ENCODE peak calls at places on chromosomes 6 and 20, in ten cellular contexts. W is tibial nerve, U is stomach, Y is A549, B is ovary, F is transverse colon, T is HepG2, M is SK-N-SH, G is K562, I is esophagus muscularis mucosa. Z is an unnamed sample. For H3K4me1, the result is how much of the 10 kb centered on the place peaks cover.

GRCh38 chr6:166032366-166033171 is 135.1 kb downstream of the TBXT start:
- DNase-seq in W (no peak), U (no peak), Y (peak), B (no peak), F (peak), T (no peak), M (peak), G (no peak), I (no peak), Z (peak)

GRCh38 chr20:62874745-62875344 is 13.2 kb upstream of the TCFL5 start:
- DNase-seq in W (no peak), U (no peak), Y (no peak), B (no peak), F (no peak), T (peak), M (peak), G (no peak), I (no peak), Z (no peak)

GRCh38 chr6:41732601-41733348 is 2.6 kb downstream of the TFEB start:
- DNase-seq in W (no peak), U (peak), Y (no peak), B (peak), F (peak), T (no peak), M (no peak), G (no peak), I (no peak), Z (no peak)

GRCh38 chr6:163356324-163356723 is 58.2 kb upstream of the QKI start:
- DNase-seq in W (no peak), U (no peak), Y (no peak), B (no peak), F (no peak), T (no peak), M (peak), G (peak), I (no peak), Z (peak)

GRCh38 chr6:37262446-37263026 is 4.6 kb upstream of the TMEM217 start:
- DNase-seq in W (no peak), U (no peak), Y (no peak), B (no peak), F (no peak), T (no peak), M (no peak), G (no peak), I (no peak), Z (no peak)

GRCh38 chr6:4478098-4478497 is 298.1 kb upstream of the CDYL start:
- DNase-seq in W (no peak), U (no peak), Y (no peak), B (no peak), F (no peak), T (no peak), M (no peak), G (no peak), I (no peak), Z (no peak)

GRCh38 chr6:70857387-70858077 is 99.3 kb downstream of the B3GAT2 start:
- DNase-seq in W (no peak), U (no peak), Y (no peak), B (no peak), F (no peak), T (no peak), M (no peak), G (no peak), I (no peak), Z (no peak)

GRCh38 chr6:33497157-33497556 is 42.8 kb downstream of the ZBTB9 start:
- DNase-seq in W (no peak), U (no peak), Y (no peak), B (no peak), F (no peak), T (no peak), M (no peak), G (no peak), I (no peak), Z (no peak)

GRCh38 chr6:108800510-108800909 is 47.7 kb upstream of the ARMC2 start:
- DNase-seq in W (no peak), U (no peak), Y (no peak), B (no peak), F (no peak), T (no peak), M (no peak), G (no peak), I (no peak), Z (no peak)

GRCh38 chr6:167336818-167337217 is 11.9 kb downstream of the TTLL2 start:
- DNase-seq in W (no peak), U (no peak), Y (no peak), B (no peak), F (no peak), T (no peak), M (no peak), G (no peak), I (no peak), Z (no peak)

GRCh38 chr6:42727084-42727601 is 4.7 kb upstream of the PRPH2 start:
- DNase-seq in W (peak), U (peak), Y (no peak), B (peak), F (no peak), T (no peak), M (no peak), G (no peak), I (no peak), Z (peak)

GRCh38 chr6:135270676-135271536 is 89.8 kb downstream of the MYB start:
- DNase-seq in W (no peak), U (peak), Y (no peak), B (no peak), F (peak), T (no peak), M (no peak), G (no peak), I (no peak), Z (no peak)

GRCh38 chr6:37759221-37760154 is 60.0 kb upstream of the ZFAND3 start:
- DNase-seq in W (no peak), U (no peak), Y (no peak), B (no peak), F (no peak), T (peak), M (no peak), G (no peak), I (no peak), Z (no peak)

GRCh38 chr20:60035-60918 is 27.2 kb upstream of the DEFB125 start:
- DNase-seq in W (no peak), U (no peak), Y (no peak), B (no peak), F (no peak), T (no peak), M (no peak), G (no peak), I (no peak), Z (no peak)

GRCh38 chr20:48003021-48003420 is 217.7 kb upstream of the SULF2 start:
- DNase-seq in W (no peak), U (no peak), Y (no peak), B (no peak), F (no peak), T (no peak), M (no peak), G (no peak), I (no peak), Z (no peak)
- H3K4me1 ChIP-seq in W (under half), U (under half), Y (under half), B (under half), F (under half), T (under half), M (under half), G (under half), I (under half), Z (under half)

DNA sequence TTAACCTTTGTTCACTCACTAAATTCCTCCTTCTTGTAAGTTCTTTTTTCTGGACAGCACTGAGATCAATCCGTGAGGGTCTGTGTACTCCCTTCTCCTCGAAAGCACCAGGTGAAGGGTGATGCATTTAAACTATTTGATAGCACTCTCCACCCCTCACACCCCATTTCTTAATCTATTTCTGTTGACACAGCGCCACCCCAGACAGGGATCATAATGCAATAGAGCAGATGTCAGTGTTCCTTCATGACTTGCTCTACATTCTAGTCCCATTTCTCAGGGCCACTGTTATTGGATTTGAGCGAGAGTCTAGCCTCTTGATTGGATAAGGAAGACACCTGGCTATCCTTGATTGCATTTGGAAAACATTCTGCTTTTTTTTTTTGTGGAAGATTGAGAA is 46.3 kb downstream of the PPP1R14C start:
- DNase-seq in W (no peak), U (no peak), Y (no peak), B (no peak), F (peak), T (no peak), M (no peak), G (no peak), I (no peak), Z (no peak)
- TF ChIP-seq EP300 in W (no peak), U (no peak), Y (no peak), B (no peak), F (no peak), T (no peak), M (no peak), G (no peak), I (no peak), Z (no peak)

DNA sequence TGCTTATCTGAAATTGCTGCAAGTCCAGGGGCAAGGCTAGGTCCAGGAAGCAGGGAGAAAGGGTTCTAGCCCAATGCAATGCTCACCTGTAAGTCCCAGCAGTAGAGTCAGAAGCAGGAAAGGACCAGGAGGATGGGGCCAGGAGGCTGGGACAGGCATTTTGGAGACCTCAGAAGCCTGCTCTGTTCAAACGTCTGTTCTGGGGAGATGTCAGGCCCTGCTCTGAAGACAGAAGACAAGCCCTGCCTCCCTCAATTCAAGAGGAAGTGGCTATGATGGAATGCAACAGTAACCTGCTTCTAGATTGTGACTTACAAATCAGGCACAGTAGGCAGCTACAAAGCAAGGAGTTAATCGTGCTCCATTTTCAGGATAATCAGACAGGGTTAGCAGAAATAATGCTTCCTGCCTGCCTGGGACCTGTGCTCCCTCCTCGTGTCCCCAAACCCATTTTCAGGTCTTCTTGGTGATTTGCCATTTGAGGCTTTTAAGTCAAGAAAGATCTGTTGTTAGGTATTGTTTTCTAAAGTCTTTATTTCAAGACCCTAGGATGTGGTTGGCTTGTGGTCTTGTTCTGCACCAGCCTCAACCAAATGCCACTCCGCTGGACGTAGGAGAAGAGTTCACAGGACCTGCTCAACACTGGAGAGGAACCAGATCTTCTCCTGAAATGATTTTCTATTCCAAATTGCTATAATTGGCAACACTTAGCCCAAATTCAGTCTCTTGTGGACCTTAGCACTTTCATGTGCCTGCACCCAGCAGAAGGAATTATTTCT is at the start of gene SIRPG:
- DNase-seq in W (no peak), U (no peak), Y (no peak), B (no peak), F (no peak), T (no peak), M (no peak), G (no peak), I (peak), Z (no peak)
- H3K4me3 ChIP-seq in W (no peak), U (no peak), Y (no peak), B (no peak), F (no peak), T (no peak), M (no peak), G (no peak), I (no peak), Z (no peak)

GRCh38 chr6:36200154-36200891 is 3.8 kb downstream of the BRPF3 start:
- DNase-seq in W (no peak), U (no peak), Y (no peak), B (no peak), F (no peak), T (no peak), M (no peak), G (no peak), I (peak), Z (no peak)
- H3K4me1 ChIP-seq in W (under half), U (under half), Y (under half), B (under half), F (under half), T (under half), M (under half), G (under half), I (under half), Z (under half)

DNA sequence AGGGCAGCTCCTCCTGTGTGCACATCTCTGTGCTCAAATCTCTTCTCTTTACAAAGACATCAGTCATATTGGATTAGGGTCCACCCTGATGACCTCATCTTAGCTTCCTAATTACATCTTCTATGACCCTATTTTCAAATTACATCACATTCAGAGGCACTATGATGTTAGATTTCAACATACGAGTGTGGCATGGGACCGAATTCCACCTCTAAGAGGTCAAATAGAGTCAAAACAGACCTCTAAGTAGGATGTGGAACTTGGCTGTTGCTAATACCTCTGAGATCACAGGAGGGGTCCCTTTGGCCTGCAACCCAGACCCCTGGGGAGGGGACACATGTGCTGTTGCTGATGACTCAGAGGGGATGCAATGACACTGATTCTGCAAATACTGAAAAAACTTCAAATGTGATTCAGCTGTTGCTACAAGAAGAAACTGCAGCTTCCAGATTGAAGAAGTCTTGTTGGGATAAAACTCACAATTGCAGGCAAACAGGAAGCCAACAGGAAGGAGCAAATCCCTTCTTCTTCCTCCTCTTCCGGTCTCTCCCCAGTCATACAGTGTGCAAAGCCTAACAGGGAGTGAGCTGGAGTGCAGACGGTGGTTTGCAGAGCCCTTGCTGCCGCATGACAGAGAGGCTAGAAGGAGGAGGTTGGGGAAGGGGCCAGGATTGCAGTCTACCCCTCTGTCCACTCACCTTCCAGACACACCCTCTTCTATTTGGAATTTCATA is 216.1 kb downstream of the MYLK4 start:
- DNase-seq in W (no peak), U (no peak), Y (no peak), B (no peak), F (no peak), T (no peak), M (no peak), G (no peak), I (no peak), Z (no peak)
- TF ChIP-seq EP300 in W (no peak), U (no peak), Y (no peak), B (no peak), F (no peak), T (no peak), M (no peak), G (no peak), I (no peak), Z (no peak)

GRCh38 chr20:41617931-41618806 is at the start of gene CHD6:
- DNase-seq in W (peak), U (peak), Y (peak), B (peak), F (peak), T (peak), M (peak), G (peak), I (peak), Z (peak)

GRCh38 chr20:41616228-41616627 is 1.9 kb downstream of the CHD6 start:
- DNase-seq in W (no peak), U (no peak), Y (no peak), B (no peak), F (no peak), T (peak), M (no peak), G (no peak), I (no peak), Z (no peak)

GRCh38 chr20:41615671-41616070 is 2.5 kb downstream of the CHD6 start:
- DNase-seq in W (no peak), U (no peak), Y (no peak), B (no peak), F (no peak), T (no peak), M (no peak), G (no peak), I (no peak), Z (no peak)

GRCh38 chr20:41618807-41619294 is 674 bp upstream of the CHD6 start:
- DNase-seq in W (no peak), U (peak), Y (no peak), B (no peak), F (no peak), T (no peak), M (no peak), G (no peak), I (no peak), Z (no peak)

DNA sequence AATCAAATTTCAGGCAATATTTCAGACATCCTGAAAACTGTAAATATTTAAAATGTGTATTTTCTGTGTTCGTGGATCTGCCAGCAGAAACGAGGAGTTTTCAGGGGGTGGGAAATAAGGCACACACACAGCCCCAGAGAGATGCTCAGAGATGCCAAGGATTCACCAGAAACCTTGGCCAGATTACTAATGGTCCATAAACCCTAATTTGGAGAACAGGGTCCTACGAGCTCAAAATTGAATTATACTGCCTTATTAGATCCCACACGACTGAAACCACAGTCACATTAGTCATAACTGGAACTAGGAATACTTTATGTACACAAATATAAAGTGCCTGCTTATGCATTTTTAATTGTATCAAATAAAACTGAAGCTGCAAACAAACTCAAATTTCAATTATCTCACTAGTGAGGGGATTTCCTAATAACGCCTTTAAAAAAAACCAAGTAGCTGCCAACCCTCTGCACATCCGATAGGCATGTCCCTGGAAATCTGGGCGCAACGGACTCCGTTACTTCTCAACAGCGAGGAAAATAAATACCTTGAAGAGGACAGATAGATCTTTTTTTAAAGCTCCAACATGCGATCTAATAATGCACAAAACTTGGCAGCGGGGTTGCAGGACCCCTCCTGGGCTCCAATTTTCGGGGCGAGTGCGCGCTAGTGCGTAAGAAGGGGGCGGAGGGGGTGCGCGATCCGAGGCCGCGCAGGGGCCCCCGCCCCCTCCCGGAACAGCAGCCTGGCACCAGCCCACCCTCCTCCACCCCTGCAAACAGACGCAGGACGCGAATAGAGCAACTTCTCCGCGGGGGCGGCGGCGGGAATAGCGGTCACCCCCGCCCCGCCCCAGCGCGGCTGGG is 887 bp downstream of the CHD6 start:
- DNase-seq in W (peak), U (no peak), Y (peak), B (peak), F (peak), T (peak), M (peak), G (peak), I (no peak), Z (peak)
- H3K4me3 ChIP-seq in W (peak), U (peak), Y (peak), B (peak), F (peak), T (peak), M (peak), G (peak), I (peak), Z (peak)

GRCh38 chr20:53655909-53656652 is 62.4 kb upstream of the ZNF217 start:
- DNase-seq in W (no peak), U (no peak), Y (no peak), B (no peak), F (no peak), T (no peak), M (no peak), G (no peak), I (no peak), Z (no peak)
- H3K4me1 ChIP-seq in W (under half), U (under half), Y (half or more), B (under half), F (under half), T (half or more), M (under half), G (under half), I (under half), Z (under half)

GRCh38 chr20:12053348-12053747 is 135.7 kb downstream of the BTBD3 start:
- DNase-seq in W (no peak), U (no peak), Y (no peak), B (no peak), F (no peak), T (peak), M (no peak), G (no peak), I (no peak), Z (no peak)

GRCh38 chr20:12051206-12052163 is 133.8 kb downstream of the BTBD3 start:
- DNase-seq in W (no peak), U (no peak), Y (no peak), B (no peak), F (no peak), T (no peak), M (no peak), G (no peak), I (no peak), Z (no peak)

GRCh38 chr20:12047838-12048432 is 130.2 kb downstream of the BTBD3 start:
- DNase-seq in W (no peak), U (no peak), Y (no peak), B (no peak), F (no peak), T (no peak), M (no peak), G (no peak), I (no peak), Z (no peak)

GRCh38 chr20:12044969-12045368 is 127.3 kb downstream of the BTBD3 start:
- DNase-seq in W (no peak), U (no peak), Y (no peak), B (no peak), F (no peak), T (no peak), M (no peak), G (no peak), I (no peak), Z (no peak)

GRCh38 chr20:12049125-12049524 is 131.4 kb downstream of the BTBD3 start:
- DNase-seq in W (no peak), U (no peak), Y (no peak), B (no peak), F (no peak), T (no peak), M (no peak), G (no peak), I (no peak), Z (no peak)
- TF ChIP-seq EP300 in W (no peak), U (no peak), Y (no peak), B (no peak), F (no peak), T (no peak), M (no peak), G (no peak), I (no peak), Z (no peak)

DNA sequence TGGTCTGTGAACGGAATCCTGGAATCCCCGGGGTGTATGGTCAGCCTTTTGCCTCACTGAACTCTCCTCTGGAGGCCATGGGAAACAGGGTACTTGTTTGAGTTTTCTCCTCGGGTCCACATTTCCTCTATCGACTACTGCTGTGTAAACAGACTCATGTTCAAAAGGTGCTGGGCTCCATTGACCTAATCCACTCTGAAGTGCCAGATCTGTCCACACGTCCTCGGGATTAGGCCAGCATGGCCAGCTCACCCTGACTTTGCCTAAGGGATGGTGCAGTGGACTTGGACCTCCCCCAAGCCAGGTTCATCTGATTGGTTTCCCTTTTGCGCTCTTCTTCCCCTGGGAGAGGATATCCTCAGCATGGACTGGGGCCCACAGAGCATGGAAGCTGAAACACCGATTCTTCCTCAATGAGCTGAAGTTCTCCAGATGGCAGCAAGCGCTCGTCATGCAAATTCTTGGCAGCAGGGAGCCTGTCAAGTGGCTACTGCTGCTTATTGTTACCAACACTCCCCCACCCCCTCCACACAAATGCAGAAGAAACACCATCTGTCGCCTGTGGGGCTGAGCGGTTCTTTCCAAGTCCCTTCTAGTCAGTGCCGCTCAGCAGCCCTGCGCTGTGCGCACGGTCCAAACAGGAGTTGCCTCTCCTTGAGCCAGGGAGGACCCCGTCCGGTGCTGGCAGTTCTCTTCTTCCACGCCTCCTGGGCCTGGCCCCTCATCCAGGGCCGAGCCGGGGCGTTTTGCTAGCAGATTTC is 292.6 kb upstream of the MARCKS start:
- DNase-seq in W (peak), U (peak), Y (no peak), B (peak), F (peak), T (peak), M (peak), G (no peak), I (peak), Z (peak)
- H3K4me3 ChIP-seq in W (peak), U (peak), Y (no peak), B (peak), F (no peak), T (no peak), M (peak), G (no peak), I (peak), Z (peak)

Z was measured in sigmoid colon.